ENCODE peak calls at places on chromosomes 2 and 18, in four cellular contexts. One of them, this sample, is unnamed.

GRCh38 chr18:13710460-13710859 is 15.9 kb downstream of the FAM210A start:
- DNase-seq in K562: no peak
- DNase-seq in IMR-90: peak; percentile 22
- DNase-seq in endothelial cell of umbilical vein: no peak
- DNase-seq in this sample: peak; percentile 80

GRCh38 chr2:133557624-133558023 is 10.6 kb downstream of the NCKAP5 start:
- DNase-seq in K562: no peak
- DNase-seq in IMR-90: no peak
- DNase-seq in endothelial cell of umbilical vein: no peak
- DNase-seq in this sample: no peak

GRCh38 chr2:226802573-226802972 is 3.0 kb upstream of the IRS1 start:
- DNase-seq in K562: peak; percentile 26
- DNase-seq in IMR-90: peak; percentile 92
- DNase-seq in endothelial cell of umbilical vein: peak; percentile 59
- DNase-seq in this sample: no peak

GRCh38 chr2:81894451-81894990 is 1590.0 kb upstream of the LRRTM1 start:
- DNase-seq in K562: no peak
- DNase-seq in IMR-90: peak; percentile 1
- DNase-seq in endothelial cell of umbilical vein: no peak
- DNase-seq in this sample: no peak

GRCh38 chr2:109614715-109615636 is 812 bp downstream of the SOWAHC start:
- DNase-seq in K562: no peak
- DNase-seq in IMR-90: no peak
- DNase-seq in endothelial cell of umbilical vein: peak; percentile 25
- DNase-seq in this sample: no peak

GRCh38 chr2:191696001-191696400 is 18.1 kb downstream of the NABP1 start:
- DNase-seq in K562: no peak
- DNase-seq in IMR-90: peak; percentile 97
- DNase-seq in endothelial cell of umbilical vein: no peak
- DNase-seq in this sample: no peak

GRCh38 chr2:240369725-240370585 is 65.5 kb upstream of the GPC1 start:
- DNase-seq in K562: no peak
- DNase-seq in IMR-90: peak; percentile 93
- DNase-seq in endothelial cell of umbilical vein: no peak
- DNase-seq in this sample: peak; percentile 89

GRCh38 chr2:209391776-209392401 is 32.0 kb upstream of the MAP2 start:
- DNase-seq in K562: no peak
- DNase-seq in IMR-90: peak; percentile 0
- DNase-seq in endothelial cell of umbilical vein: no peak
- DNase-seq in this sample: peak; percentile 30

GRCh38 chr2:9763356-9764152 is 79.7 kb upstream of the TAF1B start:
- DNase-seq in K562: no peak
- DNase-seq in IMR-90: peak; percentile 42
- DNase-seq in endothelial cell of umbilical vein: no peak
- DNase-seq in this sample: no peak

GRCh38 chr2:234032301-234032856 is 18.1 kb upstream of the SPP2 start:
- DNase-seq in K562: no peak
- DNase-seq in IMR-90: peak; percentile 82
- DNase-seq in endothelial cell of umbilical vein: peak; percentile 57
- DNase-seq in this sample: no peak

GRCh38 chr2:187976667-187977333 is 314.9 kb upstream of the GULP1 start:
- DNase-seq in K562: no peak
- DNase-seq in IMR-90: no peak
- DNase-seq in endothelial cell of umbilical vein: no peak
- DNase-seq in this sample: no peak

GRCh38 chr2:237257471-237257951 is 156.5 kb downstream of the COL6A3 start:
- DNase-seq in K562: no peak
- DNase-seq in IMR-90: peak; percentile 89
- DNase-seq in endothelial cell of umbilical vein: peak; percentile 89
- DNase-seq in this sample: no peak

DNA sequence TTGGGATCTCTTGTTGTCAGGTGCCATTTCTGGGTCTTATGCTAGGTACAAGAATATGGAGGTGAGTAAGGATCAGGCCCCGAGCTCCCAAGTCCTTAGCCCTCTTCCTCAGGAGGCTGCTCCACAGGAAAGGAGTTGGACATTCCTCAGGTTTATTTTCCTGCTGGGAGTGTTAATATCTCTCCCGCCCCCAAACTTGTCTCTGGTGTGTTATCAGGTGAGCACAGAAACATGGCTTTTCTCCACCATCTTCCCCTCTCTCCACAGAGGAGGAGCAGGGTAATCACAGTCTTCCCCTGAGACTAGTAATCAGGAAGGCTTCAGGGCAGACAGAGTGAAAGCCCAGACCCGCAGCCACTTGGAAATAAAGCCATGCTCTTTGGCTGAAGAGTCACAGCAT is 73.3 kb upstream of the CAPN13 start:
- DNase-seq in K562: no peak
- DNase-seq in IMR-90: no peak
- DNase-seq in endothelial cell of umbilical vein: no peak
- DNase-seq in this sample: no peak
- H3K9me1 ChIP-seq in K562: no peaks in the 10 kb centered on the region
- H3K9me1 ChIP-seq in IMR-90: no peaks in the 10 kb centered on the region
- H3K9me1 ChIP-seq in endothelial cell of umbilical vein: no peaks in the 10 kb centered on the region
- H3K9me1 ChIP-seq in this sample: no peaks in the 10 kb centered on the region

GRCh38 chr18:62106271-62106670 is 80.6 kb downstream of the PIGN start:
- DNase-seq in K562: no peak
- DNase-seq in IMR-90: peak; percentile 21
- DNase-seq in endothelial cell of umbilical vein: peak; percentile 84
- DNase-seq in this sample: no peak
- H3K9me1 ChIP-seq in K562: peaks cover 3% of the 10 kb centered on the region
- H3K9me1 ChIP-seq in IMR-90: peaks cover 3% of the 10 kb centered on the region
- H3K9me1 ChIP-seq in endothelial cell of umbilical vein: peaks cover 3% of the 10 kb centered on the region
- H3K9me1 ChIP-seq in this sample: no peaks in the 10 kb centered on the region

DNA sequence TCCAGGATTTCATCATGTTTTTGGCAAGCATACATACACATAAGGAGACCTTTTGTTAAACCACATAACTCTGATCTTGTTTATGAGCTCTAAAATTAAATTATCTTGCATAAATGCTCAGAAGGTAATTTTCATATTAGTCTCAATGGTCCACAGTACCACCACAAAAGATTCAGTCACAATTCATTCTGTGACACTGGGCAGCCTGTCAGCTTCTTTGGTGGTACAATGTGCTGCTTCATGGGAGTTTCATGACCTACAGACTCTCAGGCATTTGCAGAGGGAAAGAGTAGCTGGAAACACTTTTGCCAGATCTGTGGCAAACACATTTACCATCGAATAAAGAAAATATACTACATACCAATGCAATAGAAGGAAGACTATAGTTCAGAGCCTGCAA is 51.3 kb upstream of the ZNF397 start:
- DNase-seq in K562: no peak
- DNase-seq in IMR-90: no peak
- DNase-seq in endothelial cell of umbilical vein: no peak
- DNase-seq in this sample: no peak
- H3K9me1 ChIP-seq in K562: no peaks in the 10 kb centered on the region
- H3K9me1 ChIP-seq in IMR-90: no peaks in the 10 kb centered on the region
- H3K9me1 ChIP-seq in endothelial cell of umbilical vein: no peaks in the 10 kb centered on the region
- H3K9me1 ChIP-seq in this sample: no peaks in the 10 kb centered on the region

GRCh38 chr2:103451283-103451682 is 689.5 kb downstream of the TMEM182 start:
- DNase-seq in K562: no peak
- DNase-seq in IMR-90: no peak
- DNase-seq in endothelial cell of umbilical vein: no peak
- DNase-seq in this sample: no peak
- H3K9me1 ChIP-seq in K562: no peaks in the 10 kb centered on the region
- H3K9me1 ChIP-seq in IMR-90: no peaks in the 10 kb centered on the region
- H3K9me1 ChIP-seq in endothelial cell of umbilical vein: no peaks in the 10 kb centered on the region
- H3K9me1 ChIP-seq in this sample: no peaks in the 10 kb centered on the region

This sample was measured in keratinocyte.